ENCODE peak calls at places on chromosomes 2 and 18, in four cellular contexts. One of them, this sample, is unnamed.

GRCh38 chr2:85310330-85310729 is 17.5 kb downstream of the TGOLN2 start:
- DNase-seq in CD4-positive, alpha-beta memory T cell: no peak
- DNase-seq in Karpas-422: peak
- DNase-seq in CD4-positive, CD25-positive, alpha-beta regulatory T cell: no peak
- DNase-seq in this sample: no peak

GRCh38 chr18:58056847-58057246 is 12.8 kb downstream of the NEDD4L start:
- DNase-seq in Karpas-422: no peak
- DNase-seq in CD4-positive, alpha-beta memory T cell: no peak
- DNase-seq in CD4-positive, CD25-positive, alpha-beta regulatory T cell: no peak
- DNase-seq in this sample: no peak

GRCh38 chr18:73879328-73879727 is 268.3 kb downstream of the FBXO15 start:
- DNase-seq in CD4-positive, alpha-beta memory T cell: no peak
- DNase-seq in Karpas-422: no peak
- DNase-seq in CD4-positive, CD25-positive, alpha-beta regulatory T cell: no peak
- DNase-seq in this sample: no peak

GRCh38 chr2:48247171-48247570 is 282.8 kb upstream of the STON1 start:
- DNase-seq in CD4-positive, alpha-beta memory T cell: no peak
- DNase-seq in CD4-positive, CD25-positive, alpha-beta regulatory T cell: no peak
- DNase-seq in Karpas-422: no peak
- DNase-seq in this sample: no peak

GRCh38 chr18:50548160-50548559 is 11.7 kb upstream of the MAPK4 start:
- DNase-seq in Karpas-422: no peak
- DNase-seq in CD4-positive, CD25-positive, alpha-beta regulatory T cell: no peak
- DNase-seq in CD4-positive, alpha-beta memory T cell: no peak
- DNase-seq in this sample: no peak

GRCh38 chr2:219404954-219405353 is 13.2 kb upstream of the DES start:
- DNase-seq in Karpas-422: no peak
- DNase-seq in CD4-positive, alpha-beta memory T cell: no peak
- DNase-seq in CD4-positive, CD25-positive, alpha-beta regulatory T cell: no peak
- DNase-seq in this sample: no peak

GRCh38 chr18:13418013-13418710 is 199.6 kb downstream of the LDLRAD4 start:
- DNase-seq in CD4-positive, alpha-beta memory T cell: no peak
- DNase-seq in CD4-positive, CD25-positive, alpha-beta regulatory T cell: no peak
- DNase-seq in Karpas-422: no peak
- DNase-seq in this sample: no peak

GRCh38 chr18:37346048-37346447 is 219.6 kb downstream of the CELF4 start:
- DNase-seq in CD4-positive, CD25-positive, alpha-beta regulatory T cell: no peak
- DNase-seq in Karpas-422: no peak
- DNase-seq in CD4-positive, alpha-beta memory T cell: no peak
- DNase-seq in this sample: no peak

GRCh38 chr18:12048010-12048826 is 45.4 kb upstream of the ANKRD62 start:
- DNase-seq in Karpas-422: no peak
- DNase-seq in CD4-positive, alpha-beta memory T cell: no peak
- DNase-seq in CD4-positive, CD25-positive, alpha-beta regulatory T cell: no peak
- DNase-seq in this sample: no peak

GRCh38 chr2:233999182-233999581 is 51.3 kb upstream of the SPP2 start:
- DNase-seq in CD4-positive, CD25-positive, alpha-beta regulatory T cell: no peak
- DNase-seq in CD4-positive, alpha-beta memory T cell: no peak
- DNase-seq in Karpas-422: peak
- DNase-seq in this sample: no peak

GRCh38 chr2:99101697-99102096 is 39.8 kb upstream of the C2orf15 start:
- DNase-seq in CD4-positive, CD25-positive, alpha-beta regulatory T cell: no peak
- DNase-seq in Karpas-422: no peak
- DNase-seq in CD4-positive, alpha-beta memory T cell: no peak
- DNase-seq in this sample: peak

GRCh38 chr2:221478106-221478863 is 93.8 kb downstream of the EPHA4 start:
- DNase-seq in Karpas-422: no peak
- DNase-seq in CD4-positive, alpha-beta memory T cell: no peak
- DNase-seq in CD4-positive, CD25-positive, alpha-beta regulatory T cell: no peak
- DNase-seq in this sample: no peak

GRCh38 chr2:151051584-151052220 is 210.0 kb downstream of the RBM43 start:
- DNase-seq in Karpas-422: peak
- DNase-seq in CD4-positive, CD25-positive, alpha-beta regulatory T cell: peak
- DNase-seq in CD4-positive, alpha-beta memory T cell: peak
- DNase-seq in this sample: no peak

GRCh38 chr2:48510329-48510728 is 19.6 kb upstream of the STON1 start:
- DNase-seq in Karpas-422: no peak
- DNase-seq in CD4-positive, alpha-beta memory T cell: no peak
- DNase-seq in CD4-positive, CD25-positive, alpha-beta regulatory T cell: no peak
- DNase-seq in this sample: peak

GRCh38 chr2:230944804-230945372 is 19.8 kb upstream of the GPR55 start:
- DNase-seq in CD4-positive, CD25-positive, alpha-beta regulatory T cell: no peak
- DNase-seq in Karpas-422: no peak
- DNase-seq in CD4-positive, alpha-beta memory T cell: no peak
- DNase-seq in this sample: no peak

GRCh38 chr2:239253264-239253663 is 147.6 kb downstream of the HDAC4 start:
- DNase-seq in CD4-positive, alpha-beta memory T cell: no peak
- DNase-seq in Karpas-422: no peak
- DNase-seq in CD4-positive, CD25-positive, alpha-beta regulatory T cell: no peak
- DNase-seq in this sample: no peak

GRCh38 chr2:101342625-101343008 is 34.1 kb upstream of the RNF149 start:
- DNase-seq in Karpas-422: no peak
- DNase-seq in CD4-positive, CD25-positive, alpha-beta regulatory T cell: no peak
- DNase-seq in CD4-positive, alpha-beta memory T cell: no peak
- DNase-seq in this sample: no peak

GRCh38 chr2:46706264-46706983 is 209.2 kb downstream of the MCFD2 start:
- DNase-seq in CD4-positive, alpha-beta memory T cell: no peak
- DNase-seq in Karpas-422: no peak
- DNase-seq in CD4-positive, CD25-positive, alpha-beta regulatory T cell: no peak
- DNase-seq in this sample: no peak

GRCh38 chr2:149080964-149081363 is 42.5 kb downstream of the LYPD6B start:
- DNase-seq in Karpas-422: peak
- DNase-seq in CD4-positive, alpha-beta memory T cell: peak
- DNase-seq in CD4-positive, CD25-positive, alpha-beta regulatory T cell: no peak
- DNase-seq in this sample: no peak

GRCh38 chr2:73993799-73994543 is 9.3 kb downstream of the TET3 start:
- DNase-seq in CD4-positive, alpha-beta memory T cell: no peak
- DNase-seq in Karpas-422: no peak
- DNase-seq in CD4-positive, CD25-positive, alpha-beta regulatory T cell: no peak
- DNase-seq in this sample: no peak

GRCh38 chr18:7116001-7116831 is 1.4 kb downstream of the LAMA1 start:
- DNase-seq in CD4-positive, CD25-positive, alpha-beta regulatory T cell: no peak
- DNase-seq in CD4-positive, alpha-beta memory T cell: no peak
- DNase-seq in Karpas-422: no peak
- DNase-seq in this sample: no peak
- H3K4me3 ChIP-seq in CD4-positive, CD25-positive, alpha-beta regulatory T cell: no peak
- H3K4me3 ChIP-seq in CD4-positive, alpha-beta memory T cell: no peak
- H3K4me3 ChIP-seq in Karpas-422: no peak
- H3K4me3 ChIP-seq in this sample: peak

DNA sequence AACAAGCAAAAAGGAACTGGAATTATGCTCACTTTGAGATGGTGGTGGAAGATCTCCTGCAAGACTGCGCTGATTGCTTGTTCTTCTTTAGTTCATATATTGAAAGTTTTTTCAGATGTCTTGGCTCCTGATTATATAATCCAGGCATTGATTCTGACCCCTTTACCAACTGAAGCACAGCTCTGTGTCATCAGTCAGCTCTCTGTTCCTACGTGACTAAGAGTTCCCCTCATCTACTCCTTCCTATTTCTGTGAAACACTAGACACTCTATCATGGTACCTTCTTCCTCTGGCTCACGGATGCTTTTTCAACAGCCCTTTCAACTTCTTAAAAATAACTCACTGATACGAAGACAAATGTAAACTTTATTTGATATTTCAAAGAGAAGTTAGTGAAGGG is 788.6 kb downstream of the SOCS6 start:
- DNase-seq in CD4-positive, CD25-positive, alpha-beta regulatory T cell: no peak
- DNase-seq in CD4-positive, alpha-beta memory T cell: no peak
- DNase-seq in Karpas-422: no peak
- DNase-seq in this sample: no peak
- H3K4me3 ChIP-seq in CD4-positive, CD25-positive, alpha-beta regulatory T cell: no peak
- H3K4me3 ChIP-seq in CD4-positive, alpha-beta memory T cell: no peak
- H3K4me3 ChIP-seq in Karpas-422: no peak
- H3K4me3 ChIP-seq in this sample: no peak

GRCh38 chr2:65364054-65364651 is 68.2 kb downstream of the SPRED2 start:
- DNase-seq in Karpas-422: no peak
- DNase-seq in CD4-positive, CD25-positive, alpha-beta regulatory T cell: no peak
- DNase-seq in CD4-positive, alpha-beta memory T cell: no peak
- DNase-seq in this sample: no peak

GRCh38 chr2:65366595-65367125 is 65.7 kb downstream of the SPRED2 start:
- DNase-seq in Karpas-422: peak
- DNase-seq in CD4-positive, alpha-beta memory T cell: no peak
- DNase-seq in CD4-positive, CD25-positive, alpha-beta regulatory T cell: no peak
- DNase-seq in this sample: peak

GRCh38 chr2:65368464-65368863 is 63.9 kb downstream of the SPRED2 start:
- DNase-seq in Karpas-422: no peak
- DNase-seq in CD4-positive, alpha-beta memory T cell: no peak
- DNase-seq in CD4-positive, CD25-positive, alpha-beta regulatory T cell: no peak
- DNase-seq in this sample: no peak

GRCh38 chr2:65367517-65367916 is 64.9 kb downstream of the SPRED2 start:
- DNase-seq in CD4-positive, CD25-positive, alpha-beta regulatory T cell: no peak
- DNase-seq in Karpas-422: no peak
- DNase-seq in CD4-positive, alpha-beta memory T cell: no peak
- DNase-seq in this sample: peak

DNA sequence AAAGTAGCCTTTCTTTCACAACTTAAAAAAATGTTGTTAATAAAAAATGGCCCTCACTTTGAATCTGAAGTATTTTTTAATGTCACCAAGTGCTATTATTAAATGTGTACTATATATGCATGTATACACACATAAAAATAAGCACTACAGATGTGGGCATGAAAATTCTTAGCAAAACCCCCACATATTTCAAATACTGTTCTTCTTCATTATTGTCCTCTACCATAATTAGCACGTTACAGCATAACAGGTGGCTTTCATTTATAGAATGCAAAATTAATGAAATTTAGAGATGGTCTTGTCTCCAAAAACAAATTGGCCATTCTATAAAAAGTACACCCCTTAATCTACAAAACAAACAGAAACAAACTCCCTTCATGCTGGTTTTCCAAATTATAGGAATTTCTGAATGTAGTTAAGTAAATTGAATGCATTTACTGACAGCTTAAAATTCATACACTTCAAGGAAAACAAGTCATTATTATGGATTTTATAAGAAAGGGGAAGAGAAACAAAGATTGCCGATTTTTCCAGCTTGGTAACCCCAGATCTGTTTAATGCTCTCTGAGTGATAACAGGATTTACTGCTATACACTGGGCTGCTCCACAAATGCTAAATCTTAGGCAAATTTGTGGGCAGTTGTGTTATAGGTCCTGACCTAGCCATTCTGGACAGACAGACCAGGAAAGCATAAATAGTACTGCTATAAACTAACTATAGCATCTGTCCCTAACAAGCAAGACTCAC is 67.2 kb downstream of the SPRED2 start:
- DNase-seq in Karpas-422: peak
- DNase-seq in CD4-positive, alpha-beta memory T cell: no peak
- DNase-seq in CD4-positive, CD25-positive, alpha-beta regulatory T cell: no peak
- DNase-seq in this sample: no peak
- H3K4me3 ChIP-seq in Karpas-422: peak
- H3K4me3 ChIP-seq in CD4-positive, alpha-beta memory T cell: no peak
- H3K4me3 ChIP-seq in CD4-positive, CD25-positive, alpha-beta regulatory T cell: no peak
- H3K4me3 ChIP-seq in this sample: peak

GRCh38 chr2:222690564-222691200 is 19.2 kb downstream of the MOGAT1 start:
- DNase-seq in CD4-positive, alpha-beta memory T cell: peak
- DNase-seq in Karpas-422: peak
- DNase-seq in CD4-positive, CD25-positive, alpha-beta regulatory T cell: peak
- DNase-seq in this sample: peak
- H3K4me3 ChIP-seq in CD4-positive, alpha-beta memory T cell: no peak
- H3K4me3 ChIP-seq in Karpas-422: no peak
- H3K4me3 ChIP-seq in CD4-positive, CD25-positive, alpha-beta regulatory T cell: no peak
- H3K4me3 ChIP-seq in this sample: no peak

DNA sequence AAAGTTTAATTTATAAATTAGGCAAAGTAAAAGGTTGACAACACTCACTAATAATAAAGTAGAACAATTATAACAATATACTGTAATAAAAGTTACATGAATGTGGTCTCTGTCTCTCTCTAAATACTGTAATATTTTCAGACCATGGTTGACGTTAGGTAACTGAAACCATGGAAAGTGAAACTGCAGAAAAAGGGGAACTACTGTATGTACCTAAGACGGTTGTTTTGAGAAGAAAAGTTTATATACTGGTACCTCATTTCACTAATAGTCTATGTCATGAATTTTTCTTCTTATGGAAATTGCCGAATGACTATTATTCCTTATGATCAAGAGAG is 166.7 kb upstream of the ZNF521 start:
- DNase-seq in CD4-positive, CD25-positive, alpha-beta regulatory T cell: no peak
- DNase-seq in Karpas-422: peak
- DNase-seq in CD4-positive, alpha-beta memory T cell: no peak
- DNase-seq in this sample: no peak
- H3K4me3 ChIP-seq in CD4-positive, CD25-positive, alpha-beta regulatory T cell: no peak
- H3K4me3 ChIP-seq in Karpas-422: no peak
- H3K4me3 ChIP-seq in CD4-positive, alpha-beta memory T cell: no peak
- H3K4me3 ChIP-seq in this sample: no peak

GRCh38 chr2:136136921-136137320 is 19.0 kb upstream of the CXCR4 start:
- DNase-seq in CD4-positive, CD25-positive, alpha-beta regulatory T cell: no peak
- DNase-seq in CD4-positive, alpha-beta memory T cell: no peak
- DNase-seq in Karpas-422: no peak
- DNase-seq in this sample: no peak

GRCh38 chr2:136135924-136136906 is 18.3 kb upstream of the CXCR4 start:
- DNase-seq in Karpas-422: peak
- DNase-seq in CD4-positive, CD25-positive, alpha-beta regulatory T cell: peak
- DNase-seq in CD4-positive, alpha-beta memory T cell: peak
- DNase-seq in this sample: no peak

GRCh38 chr2:136134126-136134525 is 16.2 kb upstream of the CXCR4 start:
- DNase-seq in CD4-positive, alpha-beta memory T cell: peak
- DNase-seq in CD4-positive, CD25-positive, alpha-beta regulatory T cell: peak
- DNase-seq in Karpas-422: no peak
- DNase-seq in this sample: no peak

GRCh38 chr2:136132840-136133570 is 15.1 kb upstream of the CXCR4 start:
- DNase-seq in Karpas-422: no peak
- DNase-seq in CD4-positive, CD25-positive, alpha-beta regulatory T cell: no peak
- DNase-seq in CD4-positive, alpha-beta memory T cell: no peak
- DNase-seq in this sample: no peak

DNA sequence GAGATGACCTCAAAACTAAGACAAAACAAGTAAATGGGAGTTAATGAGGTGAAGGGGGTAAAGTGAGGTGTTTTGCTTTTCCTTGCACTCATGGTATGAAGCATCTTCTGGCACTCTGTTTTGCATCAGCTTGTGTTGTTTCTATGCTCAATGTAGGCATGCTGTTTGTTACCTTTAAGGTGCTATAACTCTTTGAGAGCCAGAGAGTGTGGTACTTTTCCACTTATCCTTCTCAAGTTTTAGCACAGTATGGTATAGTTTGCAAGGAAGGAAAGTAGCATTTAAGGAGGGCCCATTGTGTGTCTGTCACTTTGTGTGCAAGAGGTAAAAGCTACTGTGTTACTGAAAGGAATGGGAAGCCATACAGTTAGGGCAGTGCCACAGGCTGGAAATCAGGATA is 17.5 kb upstream of the CXCR4 start:
- DNase-seq in CD4-positive, alpha-beta memory T cell: peak
- DNase-seq in Karpas-422: no peak
- DNase-seq in CD4-positive, CD25-positive, alpha-beta regulatory T cell: peak
- DNase-seq in this sample: no peak
- H3K4me3 ChIP-seq in CD4-positive, alpha-beta memory T cell: peak
- H3K4me3 ChIP-seq in Karpas-422: no peak
- H3K4me3 ChIP-seq in CD4-positive, CD25-positive, alpha-beta regulatory T cell: peak
- H3K4me3 ChIP-seq in this sample: no peak

GRCh38 chr2:235156055-235156454 is 204.2 kb downstream of the SH3BP4 start:
- DNase-seq in CD4-positive, alpha-beta memory T cell: no peak
- DNase-seq in CD4-positive, CD25-positive, alpha-beta regulatory T cell: no peak
- DNase-seq in Karpas-422: no peak
- DNase-seq in this sample: no peak

GRCh38 chr2:235155163-235155562 is 203.3 kb downstream of the SH3BP4 start:
- DNase-seq in CD4-positive, CD25-positive, alpha-beta regulatory T cell: no peak
- DNase-seq in Karpas-422: no peak
- DNase-seq in CD4-positive, alpha-beta memory T cell: no peak
- DNase-seq in this sample: no peak

GRCh38 chr2:235161565-235161964 is 209.7 kb downstream of the SH3BP4 start:
- DNase-seq in Karpas-422: no peak
- DNase-seq in CD4-positive, CD25-positive, alpha-beta regulatory T cell: no peak
- DNase-seq in CD4-positive, alpha-beta memory T cell: no peak
- DNase-seq in this sample: no peak

GRCh38 chr2:235160281-235160805 is 208.5 kb downstream of the SH3BP4 start:
- DNase-seq in CD4-positive, CD25-positive, alpha-beta regulatory T cell: no peak
- DNase-seq in Karpas-422: no peak
- DNase-seq in CD4-positive, alpha-beta memory T cell: no peak
- DNase-seq in this sample: no peak

GRCh38 chr2:235157746-235158482 is 206.1 kb downstream of the SH3BP4 start:
- DNase-seq in CD4-positive, CD25-positive, alpha-beta regulatory T cell: no peak
- DNase-seq in CD4-positive, alpha-beta memory T cell: no peak
- DNase-seq in Karpas-422: no peak
- DNase-seq in this sample: no peak
- H3K4me3 ChIP-seq in CD4-positive, CD25-positive, alpha-beta regulatory T cell: no peak
- H3K4me3 ChIP-seq in CD4-positive, alpha-beta memory T cell: no peak
- H3K4me3 ChIP-seq in Karpas-422: no peak
- H3K4me3 ChIP-seq in this sample: no peak